ENCODE peak calls at places on chromosomes 5 and 9, in nine cellular contexts. O, D, F, G, Q, L, S, E and K are unnamed samples.

GRCh38 chr5:167608708-167609272 is 682.7 kb upstream of the WWC1 start:
- DNase-seq in G (no peak), F (no peak), E (no peak), D (no peak), O (no peak), Q (no peak), S (no peak), L (no peak), K (no peak)

GRCh38 chr9:103661663-103662062 is 432.4 kb upstream of the SMC2 start:
- DNase-seq in L (no peak), Q (no peak), S (no peak), O (no peak), E (no peak), F (no peak), D (no peak), G (no peak), K (no peak)

GRCh38 chr5:172919525-172920446 is 39.4 kb upstream of the RPL26L1 start:
- DNase-seq in Q (peak), G (no peak), L (no peak), E (no peak), D (no peak), S (no peak), F (no peak), O (no peak), K (no peak)

GRCh38 chr5:124007675-124008398 is 495.9 kb downstream of the CSNK1G3 start:
- DNase-seq in Q (no peak), G (no peak), D (no peak), E (no peak), F (no peak), O (no peak), L (no peak), S (no peak), K (no peak)

GRCh38 chr9:14205463-14205862 is 108.5 kb downstream of the NFIB start:
- DNase-seq in G (no peak), D (no peak), L (no peak), E (no peak), S (no peak), Q (no peak), F (no peak), O (no peak), K (no peak)

GRCh38 chr9:134485653-134486052 is 155.9 kb upstream of the COL5A1 start:
- DNase-seq in Q (no peak), G (no peak), F (no peak), E (no peak), D (no peak), L (no peak), O (no peak), S (no peak), K (no peak)

GRCh38 chr9:36135791-36136276 is 699 bp upstream of the GLIPR2 start:
- DNase-seq in F (no peak), O (no peak), S (no peak), Q (no peak), E (no peak), G (no peak), D (no peak), L (peak), K (no peak)

GRCh38 chr9:72396247-72397091 is 31.5 kb upstream of the ZFAND5 start:
- DNase-seq in S (no peak), Q (no peak), G (no peak), O (no peak), D (no peak), L (no peak), E (no peak), F (no peak), K (no peak)

GRCh38 chr9:8679405-8679951 is 879.9 kb upstream of the DMAC1 start:
- DNase-seq in D (no peak), G (no peak), L (no peak), S (no peak), F (no peak), E (no peak), Q (no peak), O (no peak), K (no peak)

GRCh38 chr5:62722360-62722759 is 143.7 kb downstream of the LRRC70 start:
- DNase-seq in Q (no peak), E (no peak), S (no peak), D (no peak), O (no peak), F (no peak), G (no peak), L (peak), K (no peak)

GRCh38 chr5:131382407-131383395 is 118.8 kb downstream of the CDC42SE2 start:
- DNase-seq in L (peak), D (no peak), E (no peak), G (peak), S (peak), F (no peak), Q (no peak), O (peak), K (peak)

GRCh38 chr5:92778261-92778660 is 802.8 kb downstream of the NR2F1-AS1 start:
- DNase-seq in D (no peak), E (no peak), F (no peak), Q (no peak), L (no peak), G (no peak), S (no peak), O (no peak), K (no peak)

GRCh38 chr9:1018121-1018520 is 32.0 kb upstream of the DMRT2 start:
- DNase-seq in E (no peak), G (no peak), D (no peak), S (no peak), L (peak), F (no peak), O (no peak), Q (no peak), K (no peak)

GRCh38 chr5:65913519-65913918 is 12.9 kb upstream of the ERBIN start:
- DNase-seq in S (no peak), G (no peak), Q (no peak), F (no peak), E (no peak), L (no peak), D (no peak), O (no peak), K (no peak)

GRCh38 chr9:89519393-89519805 is 21.5 kb upstream of the SEMA4D start:
- DNase-seq in G (no peak), E (no peak), D (no peak), S (no peak), L (no peak), F (no peak), Q (peak), O (no peak), K (no peak)

GRCh38 chr5:100890514-100891008 is 12.5 kb downstream of the ST8SIA4 start:
- DNase-seq in E (no peak), D (no peak), S (no peak), O (no peak), L (no peak), G (no peak), Q (no peak), F (no peak), K (no peak)

GRCh38 chr5:84602371-84602771 is 217.7 kb upstream of the EDIL3 start:
- DNase-seq in O (no peak), S (no peak), G (no peak), L (no peak), F (no peak), E (no peak), Q (no peak), D (no peak), K (no peak)

GRCh38 chr5:137206030-137206715 is 293.0 kb downstream of the SPOCK1 start:
- DNase-seq in G (no peak), S (no peak), Q (no peak), F (no peak), O (no peak), L (no peak), E (no peak), D (no peak), K (no peak)

GRCh38 chr5:111756701-111757581 is at the start of gene NREP:
- DNase-seq in S (peak), E (peak), Q (peak), O (peak), G (no peak), F (peak), D (peak), L (peak), K (peak)

GRCh38 chr5:172642926-172643325 is 1.9 kb downstream of the NEURL1B start:
- DNase-seq in L (no peak), Q (no peak), O (no peak), D (no peak), S (no peak), E (no peak), F (no peak), G (no peak), K (no peak)

GRCh38 chr9:36551868-36552267 is 20.8 kb upstream of the MELK start:
- DNase-seq in S (no peak), Q (no peak), F (no peak), G (no peak), L (no peak), O (no peak), D (no peak), E (no peak), K (no peak)

GRCh38 chr5:74862221-74862620 is 4.0 kb downstream of the FAM169A start:
- DNase-seq in E (no peak), O (no peak), Q (no peak), L (no peak), D (no peak), F (no peak), S (no peak), G (no peak), K (no peak)

GRCh38 chr5:96924016-96924443 is 11.8 kb upstream of the LNPEP start:
- DNase-seq in O (peak), G (no peak), E (no peak), F (no peak), Q (no peak), S (no peak), L (no peak), D (no peak), K (peak)

GRCh38 chr9:136512651-136513066 is 29.8 kb upstream of the SEC16A start:
- DNase-seq in Q (no peak), G (no peak), S (no peak), E (no peak), O (peak), L (peak), D (no peak), F (peak), K (no peak)

GRCh38 chr5:50963647-50964584 is 297.5 kb downstream of the PARP8 start:
- DNase-seq in L (peak), E (no peak), S (no peak), O (no peak), Q (no peak), F (no peak), G (no peak), D (no peak), K (no peak)

GRCh38 chr9:90102292-90102901 is 497.6 kb downstream of the GADD45G start:
- DNase-seq in G (peak), E (peak), O (peak), L (peak), F (peak), D (peak), S (peak), Q (peak), K (peak)

GRCh38 chr9:117412841-117413240 is 2.0 kb downstream of the ASTN2 start:
- DNase-seq in D (no peak), L (peak), F (no peak), G (no peak), S (no peak), E (no peak), Q (no peak), O (no peak), K (no peak)